ENCODE peak calls at places on chromosomes 7 and 10, in nine cellular contexts. L is stomach, G is HepG2, W is upper lobe of left lung, Y is GM12878, O is HCT116, K is Panc1, A is breast epithelium, Q is K562. T is an unnamed sample.

GRCh38 chr10:44913312-44914079 is 2.4 kb downstream of the TMEM72 start:
- DNase-seq in G (no peak), W (no peak), Y (no peak), Q (peak; percentile 75), L (no peak), O (no peak), K (no peak), A (no peak), T (no peak)

GRCh38 chr10:23535381-23535780 is 96.5 kb downstream of the OTUD1 start:
- DNase-seq in A (no peak), G (no peak), O (no peak), K (no peak), Q (no peak), Y (no peak), L (no peak), W (no peak), T (no peak)

GRCh38 chr7:102891693-102892261 is 21.0 kb upstream of the LRRC17 start:
- DNase-seq in W (no peak), Q (no peak), O (no peak), A (no peak), L (peak; percentile 75), K (no peak), G (no peak), Y (no peak), T (no peak)

GRCh38 chr10:86857097-86857825 is 100.2 kb downstream of the MMRN2 start:
- DNase-seq in G (no peak), W (no peak), K (no peak), A (no peak), O (no peak), Q (no peak), Y (no peak), L (no peak), T (no peak)

GRCh38 chr10:64547168-64547567 is 1026.0 kb downstream of the REEP3 start:
- DNase-seq in O (no peak), L (no peak), A (no peak), G (no peak), Q (no peak), K (no peak), W (no peak), Y (no peak), T (no peak)

GRCh38 chr10:104435822-104436221 is 82.2 kb downstream of the CFAP58 start:
- DNase-seq in O (no peak), W (no peak), G (no peak), Q (no peak), L (no peak), K (no peak), Y (no peak), A (no peak), T (no peak)

GRCh38 chr10:64110079-64110478 is 588.9 kb downstream of the REEP3 start:
- DNase-seq in A (no peak), L (no peak), Y (no peak), O (no peak), G (no peak), W (no peak), Q (no peak), K (no peak), T (no peak)

GRCh38 chr10:58424176-58424575 is 39.0 kb downstream of the TFAM start:
- DNase-seq in W (no peak), K (no peak), Q (no peak), Y (no peak), G (no peak), O (no peak), A (no peak), L (no peak), T (no peak)

GRCh38 chr7:133770863-133771492 is 356.2 kb upstream of the LRGUK start:
- DNase-seq in Q (no peak), A (no peak), G (peak; percentile 68), K (no peak), W (no peak), L (no peak), Y (no peak), O (no peak), T (no peak)

GRCh38 chr7:12130664-12131063 is 80.4 kb upstream of the TMEM106B start:
- DNase-seq in L (no peak), G (no peak), Q (no peak), A (no peak), O (no peak), K (no peak), Y (no peak), W (no peak), T (no peak)

GRCh38 chr10:128629111-128630096 is 503.2 kb upstream of the MKI67 start:
- DNase-seq in G (peak; percentile 9), Q (peak; percentile 53), A (no peak), K (peak; percentile 42), W (no peak), Y (no peak), O (peak; percentile 98), L (peak; percentile 43), T (peak; percentile 87)

GRCh38 chr10:71837085-71837827 is 13.8 kb downstream of the PSAP start:
- DNase-seq in G (peak; percentile 57), L (no peak), Q (no peak), K (no peak), W (no peak), O (no peak), A (no peak), Y (no peak), T (no peak)

GRCh38 chr7:65554-65953 is 126.8 kb upstream of the FAM20C start:
- DNase-seq in A (no peak), K (no peak), L (no peak), O (no peak), Y (no peak), Q (no peak), W (no peak), G (no peak), T (no peak)

GRCh38 chr10:130040817-130041330 is 69.8 kb downstream of the C10orf143 start:
- DNase-seq in Q (no peak), G (no peak), O (no peak), Y (no peak), A (no peak), W (no peak), L (no peak), K (no peak), T (no peak)

GRCh38 chr7:150378115-150378852 is 846 bp upstream of the ZNF775 start:
- DNase-seq in O (peak; percentile 19), G (peak; percentile 82), Y (no peak), K (no peak), A (peak; percentile 68), W (no peak), L (peak; percentile 66), Q (peak; percentile 73), T (peak; percentile 92)

GRCh38 chr10:35613597-35614226 is 8.6 kb downstream of the GJD4 start:
- DNase-seq in K (no peak), O (no peak), G (peak; percentile 26), Q (no peak), L (no peak), W (no peak), Y (no peak), A (no peak), T (no peak)

GRCh38 chr7:158274996-158275395 is 312.6 kb downstream of the PTPRN2 start:
- DNase-seq in O (no peak), Q (no peak), W (peak; percentile 63), K (no peak), A (peak; percentile 35), L (no peak), Y (no peak), G (no peak), T (no peak)
- H3K9me3 ChIP-seq in O (no peaks in the 10 kb centered on the region), Q (no peaks in the 10 kb centered on the region), W (no peaks in the 10 kb centered on the region), K (no peaks in the 10 kb centered on the region), A (peaks cover 2% of the 10 kb centered on the region), L (no peaks in the 10 kb centered on the region), Y (no peaks in the 10 kb centered on the region), G (no peaks in the 10 kb centered on the region), T (no peaks in the 10 kb centered on the region)

GRCh38 chr10:114431414-114431767 is 27.1 kb upstream of the AFAP1L2 start:
- DNase-seq in G (no peak), K (no peak), W (no peak), O (no peak), Q (no peak), L (no peak), A (no peak), Y (no peak), T (no peak)

GRCh38 chr10:114427124-114427852 is 23.0 kb upstream of the AFAP1L2 start:
- DNase-seq in O (no peak), G (no peak), K (no peak), Y (no peak), A (no peak), L (no peak), W (no peak), Q (no peak), T (no peak)

GRCh38 chr10:114430688-114431413 is 26.5 kb upstream of the AFAP1L2 start:
- DNase-seq in Q (no peak), A (no peak), Y (no peak), O (no peak), G (no peak), W (peak; percentile 48), L (no peak), K (no peak), T (no peak)

GRCh38 chr10:114432704-114433103 is 28.4 kb upstream of the AFAP1L2 start:
- DNase-seq in W (no peak), G (no peak), K (no peak), Q (no peak), O (no peak), L (no peak), A (no peak), Y (no peak), T (no peak)

DNA sequence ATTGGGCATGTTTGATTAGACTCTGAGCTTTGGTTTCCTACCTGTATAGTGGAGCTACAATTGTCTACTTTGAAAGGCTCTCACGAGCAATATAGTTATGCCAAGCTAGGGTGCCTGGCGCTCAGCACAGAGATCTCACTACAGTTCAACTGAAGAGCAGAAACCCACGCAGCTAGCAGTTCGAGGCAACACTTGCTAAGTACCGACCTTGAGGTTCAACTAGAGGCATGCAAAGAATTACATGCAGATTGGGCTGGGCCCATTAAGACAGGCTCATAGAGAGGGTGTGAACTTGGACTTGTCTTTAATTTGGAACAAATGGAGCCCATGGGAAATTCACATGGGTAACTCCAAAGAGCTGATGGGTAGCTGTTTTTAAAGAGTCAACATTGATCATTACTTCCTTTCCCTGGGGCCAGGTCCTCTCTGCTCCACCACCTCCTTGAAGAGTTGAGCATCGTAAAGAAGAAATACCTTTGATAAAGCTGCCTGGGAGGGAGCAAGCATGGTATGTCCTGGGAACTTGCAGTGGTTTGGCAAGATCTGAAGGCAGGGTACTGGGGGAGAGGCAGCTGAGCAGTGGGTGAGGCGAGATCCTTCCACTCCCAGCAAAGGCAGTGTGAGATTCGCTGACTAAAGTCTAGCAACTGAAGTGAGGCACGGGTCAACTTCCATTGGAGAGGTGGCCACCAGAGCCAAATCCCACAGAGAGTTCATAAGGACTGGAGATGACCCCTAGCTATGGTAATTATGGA is 25.5 kb upstream of the AFAP1L2 start:
- DNase-seq in Y (no peak), W (no peak), Q (no peak), A (no peak), K (no peak), O (no peak), G (no peak), L (no peak), T (no peak)
- TF ChIP-seq POLR2AphosphoS5 in Y (no peak), W (no peak), Q (no peak), A (no peak), K (peak; percentile 27), O (no peak), G (no peak), L (no peak), T (no peak)

GRCh38 chr10:60290558-60290957 is 99.1 kb downstream of the ANK3 start:
- DNase-seq in K (no peak), G (no peak), Y (no peak), L (no peak), A (no peak), O (no peak), W (no peak), Q (peak; percentile 27), T (no peak)
- H3K4me1 ChIP-seq in K (no peaks in the 10 kb centered on the region), G (no peaks in the 10 kb centered on the region), Y (no peaks in the 10 kb centered on the region), L (peaks cover 15% of the 10 kb centered on the region), A (no peaks in the 10 kb centered on the region), O (no peaks in the 10 kb centered on the region), W (peaks cover 7% of the 10 kb centered on the region), Q (no peaks in the 10 kb centered on the region), T (no peaks in the 10 kb centered on the region)

GRCh38 chr10:133481657-133482056 is 27.9 kb downstream of the SCART1 start:
- DNase-seq in W (peak; percentile 2), Y (no peak), O (no peak), G (no peak), Q (no peak), K (no peak), A (no peak), L (no peak), T (no peak)
- H3K9me3 ChIP-seq in W (peaks cover 20% of the 10 kb centered on the region), Y (peaks cover 1% of the 10 kb centered on the region), O (no peaks in the 10 kb centered on the region), G (peaks cover 20% of the 10 kb centered on the region), Q (no peaks in the 10 kb centered on the region), K (peaks cover 8% of the 10 kb centered on the region), A (peaks cover 22% of the 10 kb centered on the region), L (peaks cover 28% of the 10 kb centered on the region), T (peaks cover 28% of the 10 kb centered on the region)